ENCODE peak calls at places on chromosomes 13 and 19, in ten cellular contexts. M is stimulated activated CD4-positive, alpha-beta T cell treated with anti-CD3 and anti-CD28 coated beads, Interleukin-1b, Interleukin-23, amount 100 ng/mL, for 24 hours; D is GM19239; C is T-helper 17 cell; X is HuH-7; L is NCI-H510A treated with DMSO at 0.1 percent for 48 hours; Y is posterior vena cava; A is left ventricle myocardium superior; I is AG09309; P is HCT116. W is an unnamed sample.

GRCh38 chr19:46924874-46925547 is 64.2 kb downstream of the ARHGAP35 start:
- DNase-seq in M (no peak), D (peak; percentile 25), C (no peak), X (no peak), L (no peak), Y (no peak), A (no peak), I (peak; percentile 18), P (no peak), W (no peak)

GRCh38 chr13:28609381-28609780 is 49.5 kb upstream of the POMP start:
- DNase-seq in M (no peak), D (no peak), C (no peak), X (no peak), L (no peak), Y (no peak), A (no peak), I (no peak), P (no peak), W (no peak)

GRCh38 chr13:84961023-84961422 is 838.2 kb downstream of the SLITRK6 start:
- DNase-seq in M (no peak), D (no peak), C (no peak), X (no peak), L (no peak), Y (no peak), A (no peak), I (no peak), P (no peak), W (no peak)

GRCh38 chr19:29687244-29687896 is 22.1 kb downstream of the PLEKHF1 start:
- DNase-seq in M (no peak), D (no peak), C (no peak), X (no peak), L (no peak), Y (peak; percentile 92), A (peak; percentile 39), I (peak; percentile 97), P (no peak), W (peak; percentile 25)

GRCh38 chr19:54535601-54536000 is 33.0 kb downstream of the LAIR2 start:
- DNase-seq in M (no peak), D (no peak), C (no peak), X (no peak), L (no peak), Y (no peak), A (no peak), I (no peak), P (no peak), W (no peak)

GRCh38 chr13:49683489-49683888 is 7.8 kb downstream of the EBPL start:
- DNase-seq in M (no peak), D (no peak), C (no peak), X (no peak), L (no peak), Y (no peak), A (no peak), I (no peak), P (no peak), W (no peak)

GRCh38 chr19:56877069-56877715 is 36.7 kb upstream of the PEG3 start:
- DNase-seq in M (no peak), D (no peak), C (no peak), X (no peak), L (no peak), Y (no peak), A (no peak), I (no peak), P (no peak), W (no peak)

GRCh38 chr19:32308436-32309077 is 36.9 kb upstream of the ZNF507 start:
- DNase-seq in M (no peak), D (no peak), C (no peak), X (no peak), L (no peak), Y (no peak), A (no peak), I (no peak), P (no peak), W (no peak)

GRCh38 chr13:39263033-39263432 is 224.8 kb downstream of the NHLRC3 start:
- DNase-seq in M (peak; percentile 4), D (peak; percentile 34), C (no peak), X (peak; percentile 6), L (no peak), Y (no peak), A (no peak), I (no peak), P (peak; percentile 24), W (peak; percentile 15)

GRCh38 chr19:46697142-46697960 is 19.6 kb downstream of the PRKD2 start:
- DNase-seq in M (no peak), D (no peak), C (no peak), X (no peak), L (no peak), Y (peak; percentile 96), A (peak; percentile 93), I (no peak), P (peak; percentile 80), W (peak; percentile 69)

GRCh38 chr13:88246239-88246638 is 575.1 kb downstream of the SLITRK5 start:
- DNase-seq in M (no peak), D (no peak), C (no peak), X (no peak), L (peak; percentile 35), Y (no peak), A (no peak), I (no peak), P (no peak), W (no peak)

GRCh38 chr13:79392882-79393563 is 13.0 kb downstream of the RBM26 start:
- DNase-seq in M (no peak), D (no peak), C (no peak), X (no peak), L (no peak), Y (no peak), A (no peak), I (no peak), P (no peak), W (no peak)

GRCh38 chr13:45305079-45305478 is 35.9 kb downstream of the TPT1 start:
- DNase-seq in M (no peak), D (no peak), C (no peak), X (no peak), L (no peak), Y (no peak), A (no peak), I (no peak), P (no peak), W (no peak)

GRCh38 chr13:79246575-79246949 is 159.5 kb downstream of the RBM26 start:
- DNase-seq in M (no peak), D (no peak), C (no peak), X (no peak), L (no peak), Y (no peak), A (no peak), I (no peak), P (no peak), W (no peak)

GRCh38 chr13:113592571-113592970 is 8.0 kb downstream of the TFDP1 start:
- DNase-seq in M (no peak), D (no peak), C (peak; percentile 5), X (no peak), L (no peak), Y (peak; percentile 36), A (no peak), I (no peak), P (no peak), W (no peak)

GRCh38 chr13:113843864-113844556 is 19.9 kb downstream of the GAS6 start:
- DNase-seq in M (no peak), D (no peak), C (no peak), X (no peak), L (no peak), Y (peak; percentile 68), A (no peak), I (no peak), P (no peak), W (no peak)

GRCh38 chr13:40665061-40665753 is 1.2 kb downstream of the FOXO1 start:
- DNase-seq in M (no peak), D (no peak), C (no peak), X (peak; percentile 29), L (no peak), Y (peak; percentile 85), A (peak; percentile 66), I (no peak), P (no peak), W (no peak)

GRCh38 chr19:35081201-35081600 is 34.4 kb upstream of the FXYD3 start:
- DNase-seq in M (no peak), D (no peak), C (no peak), X (no peak), L (no peak), Y (no peak), A (no peak), I (no peak), P (no peak), W (no peak)

GRCh38 chr13:27562457-27562856 is 57.9 kb downstream of the LNX2 start:
- DNase-seq in M (no peak), D (no peak), C (no peak), X (no peak), L (no peak), Y (no peak), A (peak; percentile 42), I (no peak), P (no peak), W (no peak)

GRCh38 chr19:1274852-1275259 is 474 bp upstream of the FAM174C start:
- DNase-seq in M (no peak), D (no peak), C (no peak), X (no peak), L (no peak), Y (peak; percentile 87), A (no peak), I (no peak), P (no peak), W (no peak)

GRCh38 chr13:83065136-83065535 is 817.1 kb downstream of the SLITRK1 start:
- DNase-seq in M (no peak), D (no peak), C (no peak), X (no peak), L (no peak), Y (peak; percentile 78), A (no peak), I (peak; percentile 55), P (no peak), W (no peak)

W was measured in NCI-H460.